ENCODE peak calls at places on chromosomes 11 and 22, in five cellular contexts. X is tibial artery, V is lower lobe of right lung, T is right atrium auricular region, A is hepatocyte. Q is an unnamed sample.

GRCh38 chr11:19441752-19442553 is 201.2 kb upstream of the E2F8 start:
- DNase-seq in X (no peak), V (no peak), T (peak; percentile 88), A (peak; percentile 89), Q (peak; percentile 98)

GRCh38 chr22:24507742-24508141 is 12.6 kb downstream of the UPB1 start:
- DNase-seq in X (no peak), V (no peak), T (no peak), A (no peak), Q (no peak)

GRCh38 chr11:58913685-58914084 is 25.6 kb upstream of the GLYATL1 start:
- DNase-seq in X (no peak), V (no peak), T (no peak), A (peak; percentile 28), Q (no peak)

GRCh38 chr11:80519591-80520258 is 1078.9 kb upstream of the TENM4 start:
- DNase-seq in X (no peak), V (no peak), T (no peak), A (no peak), Q (no peak)

GRCh38 chr11:77753230-77753629 is 67.3 kb downstream of the RSF1 start:
- DNase-seq in X (no peak), V (no peak), T (no peak), A (no peak), Q (no peak)

GRCh38 chr11:123301696-123302400 is 106.8 kb upstream of the CLMP start:
- DNase-seq in X (no peak), V (peak; percentile 74), T (no peak), A (peak; percentile 82), Q (peak; percentile 31)

GRCh38 chr22:29820941-29821789 is 16.9 kb downstream of the ASCC2 start:
- DNase-seq in X (peak; percentile 73), V (peak; percentile 94), T (peak; percentile 99), A (peak; percentile 92), Q (peak; percentile 98)

GRCh38 chr11:123594188-123594901 is 60.1 kb downstream of the SCN3B start:
- DNase-seq in X (no peak), V (no peak), T (no peak), A (no peak), Q (no peak)

GRCh38 chr11:93192163-93192562 is 5.6 kb downstream of the SLC36A4 start:
- DNase-seq in X (no peak), V (no peak), T (no peak), A (no peak), Q (no peak)

GRCh38 chr22:45911601-45912271 is 65.2 kb downstream of the WNT7B start:
- DNase-seq in X (no peak), V (peak; percentile 88), T (no peak), A (no peak), Q (peak; percentile 26)

GRCh38 chr11:128884703-128885338 is 6.3 kb upstream of the KCNJ5 start:
- DNase-seq in X (no peak), V (no peak), T (no peak), A (peak; percentile 84), Q (peak; percentile 81)

GRCh38 chr11:68142028-68142412 is 20.8 kb upstream of the CHKA start:
- DNase-seq in X (no peak), V (peak; percentile 69), T (no peak), A (no peak), Q (no peak)

GRCh38 chr11:117515892-117516291 is 188.2 kb downstream of the CEP164 start:
- DNase-seq in X (no peak), V (no peak), T (no peak), A (no peak), Q (no peak)

GRCh38 chr11:47560431-47560830 is 5.0 kb upstream of the PTPMT1 start:
- DNase-seq in X (no peak), V (no peak), T (no peak), A (no peak), Q (peak; percentile 30)

GRCh38 chr11:11569936-11570491 is 51.8 kb downstream of the GALNT18 start:
- DNase-seq in X (peak; percentile 95), V (peak; percentile 62), T (peak; percentile 83), A (peak; percentile 39), Q (no peak)

GRCh38 chr11:94834931-94835330 is 66.8 kb downstream of the AMOTL1 start:
- DNase-seq in X (no peak), V (no peak), T (no peak), A (no peak), Q (peak; percentile 35)

GRCh38 chr22:49037701-49038245 is 789.9 kb downstream of the BRD1 start:
- DNase-seq in X (peak; percentile 51), V (no peak), T (no peak), A (no peak), Q (no peak)

GRCh38 chr22:47064416-47064815 is 302.0 kb downstream of the TBC1D22A start:
- DNase-seq in X (peak; percentile 13), V (no peak), T (no peak), A (no peak), Q (no peak)

GRCh38 chr22:28989035-28989464 is 72.6 kb downstream of the C22orf31 start:
- DNase-seq in X (no peak), V (no peak), T (no peak), A (no peak), Q (no peak)

DNA sequence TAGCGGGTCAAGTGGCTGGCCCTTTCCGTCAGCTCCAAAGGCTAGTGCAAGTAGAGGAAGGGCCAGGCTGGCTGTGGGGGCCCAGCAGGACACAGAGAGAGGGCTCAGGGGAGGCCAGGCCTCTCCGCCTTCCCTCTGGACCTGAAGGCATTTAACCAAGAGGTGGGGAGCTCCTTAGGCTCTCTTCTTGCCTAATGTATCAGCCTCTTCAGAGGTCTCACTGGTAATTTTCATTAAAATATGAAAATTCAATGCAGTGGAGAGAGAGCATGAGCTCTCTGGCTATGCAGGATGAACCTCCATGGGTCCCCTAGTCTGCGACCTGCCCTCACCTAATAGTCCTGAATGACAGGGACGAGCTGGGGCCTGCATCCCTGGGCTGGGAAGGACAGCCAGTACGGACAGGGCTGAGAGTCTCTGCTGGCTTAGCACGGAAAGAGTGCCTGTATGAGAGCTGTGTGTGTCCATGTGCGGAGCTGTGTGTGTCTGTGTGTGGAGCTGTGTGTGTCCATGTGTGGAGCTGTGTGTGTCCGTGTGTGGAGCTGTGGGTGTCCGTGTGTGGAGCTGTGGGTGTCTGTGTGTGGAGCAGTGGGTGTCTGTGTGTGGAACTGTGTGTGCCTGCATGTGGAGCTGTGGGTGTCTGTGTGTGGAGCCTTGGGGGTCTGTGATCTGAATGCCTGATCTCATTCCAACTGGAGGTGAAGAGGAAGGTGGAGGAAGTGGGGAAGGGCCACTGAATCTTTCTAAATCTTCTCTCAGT is 2.4 kb downstream of the ALX4 start:
- DNase-seq in X (no peak), V (no peak), T (no peak), A (no peak), Q (no peak)
- H3K4me3 ChIP-seq in X (no peak overlapping the region), V (no peak overlapping the region), T (no peak overlapping the region), A (no peak overlapping the region), Q (no peak overlapping the region)

GRCh38 chr11:66336234-66337102 is at the start of gene RIN1:
- DNase-seq in X (no peak), V (peak; percentile 65), T (peak; percentile 87), A (peak; percentile 85), Q (peak; percentile 100)
- TF ChIP-seq CTCF in X (peak; percentile 7), V (peak; percentile 22), T (peak; percentile 57), A (peak; percentile 54), Q (peak; percentile 38)

DNA sequence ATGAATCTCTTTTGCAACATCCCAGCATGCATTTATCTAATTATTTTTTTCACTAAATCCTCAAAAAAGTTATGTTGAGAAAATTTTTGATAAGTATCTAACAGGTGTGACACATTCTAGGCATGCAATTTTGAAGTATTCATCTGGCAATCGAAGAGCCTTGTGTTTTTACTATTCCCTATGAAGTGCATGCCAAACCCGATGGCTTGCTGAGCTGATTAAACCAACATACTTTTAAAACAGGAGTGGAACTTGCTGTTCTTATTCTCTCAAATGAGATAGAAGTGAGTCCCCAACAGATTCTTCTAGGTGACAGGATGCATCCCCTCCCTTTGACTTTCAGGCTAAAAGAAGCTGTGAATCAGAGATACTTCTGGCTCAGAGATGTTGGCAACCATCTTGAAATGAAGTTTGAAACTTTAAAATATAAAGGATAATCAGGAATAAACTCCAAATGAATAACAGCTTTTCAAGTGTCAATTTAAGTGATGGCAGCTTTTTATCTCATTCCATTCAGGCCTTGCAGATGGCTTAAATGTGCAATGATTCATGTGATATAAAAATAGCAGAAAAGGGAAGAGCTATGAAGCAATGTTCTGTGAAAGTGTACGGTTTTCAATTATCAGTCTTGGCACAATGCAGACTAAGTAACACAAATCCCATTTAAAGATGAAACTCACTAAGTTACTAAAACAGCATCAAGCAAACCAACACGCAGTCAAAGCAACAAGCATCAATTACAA is 67.7 kb downstream of the APOL5 start:
- DNase-seq in X (no peak), V (no peak), T (no peak), A (no peak), Q (peak; percentile 36)
- H3K4me3 ChIP-seq in X (no peak overlapping the region), V (no peak overlapping the region), T (no peak overlapping the region), A (no peak overlapping the region), Q (no peak overlapping the region)

GRCh38 chr22:41948142-41948541 is 1.2 kb upstream of the CENPM start:
- DNase-seq in X (no peak), V (no peak), T (no peak), A (no peak), Q (no peak)

GRCh38 chr22:41949297-41949965 is 2.5 kb upstream of the CENPM start:
- DNase-seq in X (no peak), V (no peak), T (no peak), A (no peak), Q (no peak)

GRCh38 chr22:41947181-41948080 is 479 bp upstream of the CENPM start:
- DNase-seq in X (no peak), V (no peak), T (no peak), A (no peak), Q (no peak)

GRCh38 chr22:41943661-41944209 is 3.2 kb downstream of the CENPM start:
- DNase-seq in X (no peak), V (no peak), T (no peak), A (no peak), Q (no peak)

DNA sequence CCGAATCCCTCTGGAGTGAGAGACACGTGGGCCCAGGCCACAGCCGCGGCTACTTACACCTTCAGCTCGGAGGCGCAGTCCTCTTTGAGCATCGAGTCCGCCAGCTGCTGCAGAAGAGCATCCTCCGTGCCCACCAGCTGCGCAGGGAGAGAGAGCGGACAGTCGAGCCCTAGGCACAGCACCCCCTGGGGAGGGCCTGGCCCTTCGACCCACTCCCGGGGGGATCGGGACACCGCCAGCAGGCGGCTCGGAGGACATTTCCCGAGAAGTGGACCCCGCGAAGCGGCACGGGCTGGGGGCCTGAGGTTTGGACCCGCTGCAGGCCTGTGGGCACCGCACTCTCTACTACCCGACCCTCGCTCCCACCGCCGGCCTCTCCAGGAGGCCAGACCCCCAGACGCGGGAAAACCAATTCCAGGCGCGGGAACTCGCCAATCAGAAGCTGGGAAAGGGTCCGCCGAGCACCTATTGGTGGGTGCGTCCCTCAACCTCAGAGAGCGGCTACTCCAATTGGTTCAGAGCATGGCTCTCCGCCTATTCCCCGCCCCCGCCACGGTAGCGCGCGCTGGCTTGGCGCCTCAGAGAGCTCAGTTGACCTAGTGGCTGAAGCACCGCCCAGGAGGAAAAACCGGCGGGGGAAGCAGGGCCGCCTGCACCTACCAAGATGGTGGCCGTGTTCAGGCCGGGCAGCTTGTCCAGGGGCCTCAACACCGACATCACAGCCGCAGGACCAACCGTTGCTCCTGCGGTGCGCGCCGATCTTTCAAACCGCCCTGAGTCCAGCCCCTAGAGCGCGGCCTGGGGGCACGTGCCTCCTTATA is at the start of gene CENPM:
- DNase-seq in X (peak; percentile 92), V (peak; percentile 93), T (peak; percentile 92), A (peak; percentile 96), Q (peak; percentile 95)
- TF ChIP-seq CTCF in X (no peak), V (peak; percentile 8), T (peak; percentile 33), A (peak; percentile 19), Q (peak; percentile 42)

GRCh38 chr22:38569181-38569971 is 607 bp downstream of the DMC1 start:
- DNase-seq in X (peak; percentile 67), V (no peak), T (no peak), A (no peak), Q (no peak)
- H3K4me3 ChIP-seq in X (peak overlapping the region; percentile 78), V (peak overlapping the region; percentile 60), T (peak overlapping the region; percentile 73), A (peak overlapping the region; percentile 61), Q (peak overlapping the region; percentile 71)

GRCh38 chr11:26993965-26994446 is at the start of gene FIBIN:
- DNase-seq in X (peak; percentile 77), V (peak; percentile 46), T (no peak), A (peak; percentile 26), Q (peak; percentile 84)
- TF ChIP-seq CTCF in X (no peak), V (no peak), T (no peak), A (no peak), Q (peak; percentile 16)

Q was measured in choroid plexus epithelial cell.